ENCODE peak calls at places on chromosomes 2 and 18, in ten cellular contexts. B is Peyer's patch, Z is thyroid gland, E is heart left ventricle, U is aorta, Q is gastrocnemius medialis, G is mammary epithelial cell, D is neural progenitor cell, M is ovary, L is neuronal stem cell. Y is an unnamed sample. For H3K9me3, the result is how much of the 10 kb centered on the place peaks cover.

GRCh38 chr18:13217466-13217961 is 1.0 kb upstream of the LDLRAD4 start:
- DNase-seq in B (peak), Z (peak), E (peak), U (peak), Q (peak), G (peak), D (peak), M (peak), L (peak), Y (peak)

GRCh38 chr2:240957656-240958365 is 40.6 kb upstream of the SNED1 start:
- DNase-seq in B (peak), Z (peak), E (peak), U (peak), Q (no peak), G (no peak), D (no peak), M (peak), L (no peak), Y (peak)

GRCh38 chr2:3024401-3024935 is 353.1 kb downstream of the EIPR1 start:
- DNase-seq in B (no peak), Z (no peak), E (no peak), U (no peak), Q (no peak), G (no peak), D (no peak), M (no peak), L (no peak), Y (no peak)

GRCh38 chr2:108805782-108806181 is 19.2 kb downstream of the CCDC138 start:
- DNase-seq in B (no peak), Z (no peak), E (no peak), U (no peak), Q (no peak), G (no peak), D (no peak), M (no peak), L (no peak), Y (no peak)

GRCh38 chr2:189287363-189287762 is 107.8 kb upstream of the COL5A2 start:
- DNase-seq in B (no peak), Z (no peak), E (no peak), U (no peak), Q (no peak), G (no peak), D (no peak), M (no peak), L (no peak), Y (no peak)

GRCh38 chr2:18380316-18380715 is 180.1 kb downstream of the RDH14 start:
- DNase-seq in B (no peak), Z (no peak), E (no peak), U (no peak), Q (no peak), G (no peak), D (no peak), M (no peak), L (no peak), Y (no peak)

GRCh38 chr2:122528061-122528460 is 772.6 kb downstream of the TSN start:
- DNase-seq in B (no peak), Z (no peak), E (no peak), U (no peak), Q (no peak), G (peak), D (no peak), M (no peak), L (no peak), Y (no peak)

GRCh38 chr2:170815746-170816498 is 765 bp upstream of the GAD1 start:
- DNase-seq in B (peak), Z (peak), E (peak), U (peak), Q (no peak), G (peak), D (peak), M (peak), L (peak), Y (peak)

GRCh38 chr2:162293122-162293781 is 25.2 kb downstream of the IFIH1 start:
- DNase-seq in B (no peak), Z (no peak), E (no peak), U (no peak), Q (no peak), G (peak), D (no peak), M (no peak), L (no peak), Y (peak)

GRCh38 chr18:59145055-59145454 is 5.4 kb downstream of the SEC11C start:
- DNase-seq in B (no peak), Z (no peak), E (no peak), U (no peak), Q (no peak), G (no peak), D (no peak), M (no peak), L (no peak), Y (no peak)

GRCh38 chr2:136178941-136179601 is 61.1 kb upstream of the CXCR4 start:
- DNase-seq in B (no peak), Z (no peak), E (no peak), U (no peak), Q (no peak), G (no peak), D (no peak), M (no peak), L (no peak), Y (no peak)

DNA sequence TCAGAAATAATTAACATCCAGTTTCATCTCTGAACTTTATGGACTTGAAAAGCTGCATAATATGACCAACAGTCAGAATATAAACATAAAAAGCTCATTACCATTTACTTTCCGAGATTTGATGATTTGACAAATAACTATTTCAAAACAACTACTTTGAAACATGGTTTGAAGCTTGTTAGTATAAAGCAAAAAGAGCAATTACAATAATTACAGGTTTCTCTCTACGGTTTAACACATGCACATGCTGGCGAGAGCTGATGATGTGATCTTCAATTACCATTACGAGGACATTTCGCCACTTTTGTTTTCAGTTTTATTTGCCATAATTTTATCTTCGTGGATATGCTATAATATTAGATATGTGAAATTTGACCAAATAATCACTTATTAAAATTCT is 270.2 kb downstream of the TCF4 start:
- DNase-seq in B (no peak), Z (no peak), E (no peak), U (no peak), Q (no peak), G (no peak), D (no peak), M (no peak), L (no peak), Y (no peak)
- H3K4me3 ChIP-seq in B (no peak), Z (no peak), E (peak), U (no peak), Q (peak), G (no peak), D (no peak), M (no peak), L (no peak), Y (no peak)

GRCh38 chr18:55967019-55967418 is 379.0 kb upstream of the TCF4 start:
- DNase-seq in B (no peak), Z (no peak), E (no peak), U (no peak), Q (no peak), G (no peak), D (no peak), M (no peak), L (no peak), Y (no peak)
- H3K9me3 ChIP-seq in B (under half), Z (under half), E (under half), U (under half), Q (under half), G (under half), D (under half), M (under half), L (under half), Y (under half)

GRCh38 chr2:62309465-62310091 is 113.7 kb downstream of the B3GNT2 start:
- DNase-seq in B (no peak), Z (no peak), E (no peak), U (no peak), Q (no peak), G (no peak), D (no peak), M (no peak), L (no peak), Y (peak)
- H3K27ac ChIP-seq in B (no peak), Z (no peak), E (peak), U (no peak), Q (peak), G (no peak), D (no peak), M (no peak), L (no peak), Y (no peak)

GRCh38 chr18:25810736-25811135 is 279.7 kb downstream of the SS18 start:
- DNase-seq in B (no peak), Z (no peak), E (no peak), U (no peak), Q (no peak), G (no peak), D (no peak), M (no peak), L (no peak), Y (no peak)
- H3K4me3 ChIP-seq in B (no peak), Z (no peak), E (no peak), U (no peak), Q (no peak), G (no peak), D (no peak), M (no peak), L (no peak), Y (no peak)

DNA sequence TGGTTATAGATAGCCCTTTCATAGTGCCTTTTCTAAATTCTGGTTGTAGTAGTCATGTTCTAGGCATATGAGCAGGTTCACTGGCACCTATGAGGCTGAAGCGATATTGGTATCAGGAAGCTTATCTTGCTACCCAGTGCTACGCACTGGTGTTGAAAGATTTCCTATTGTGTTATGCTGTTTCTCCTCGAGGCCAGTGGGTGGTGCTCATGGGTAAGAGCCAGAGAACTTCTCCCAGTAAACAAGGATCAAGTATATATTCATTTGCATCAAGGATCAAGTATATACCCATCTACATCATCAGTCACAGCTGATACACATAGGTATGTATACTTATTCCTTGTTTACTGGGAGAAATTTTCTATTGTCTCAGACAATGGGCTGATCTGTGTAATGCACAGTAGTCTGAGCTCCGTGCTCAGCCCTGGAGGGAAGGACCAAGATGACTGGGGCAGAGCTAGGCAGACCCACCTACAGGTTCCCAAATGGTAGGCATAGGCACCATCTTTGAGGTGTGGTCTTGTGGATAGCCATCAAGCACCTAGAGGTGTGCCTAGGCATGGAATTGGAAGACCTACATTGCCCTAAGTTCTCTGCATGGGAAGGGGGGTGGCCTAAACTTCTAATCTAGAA is 101.2 kb upstream of the GALNT13 start:
- DNase-seq in B (no peak), Z (no peak), E (no peak), U (no peak), Q (no peak), G (peak), D (peak), M (no peak), L (no peak), Y (no peak)
- H3K9me3 ChIP-seq in B (under half), Z (under half), E (under half), U (under half), Q (under half), G (under half), D (under half), M (under half), L (under half), Y (under half)

DNA sequence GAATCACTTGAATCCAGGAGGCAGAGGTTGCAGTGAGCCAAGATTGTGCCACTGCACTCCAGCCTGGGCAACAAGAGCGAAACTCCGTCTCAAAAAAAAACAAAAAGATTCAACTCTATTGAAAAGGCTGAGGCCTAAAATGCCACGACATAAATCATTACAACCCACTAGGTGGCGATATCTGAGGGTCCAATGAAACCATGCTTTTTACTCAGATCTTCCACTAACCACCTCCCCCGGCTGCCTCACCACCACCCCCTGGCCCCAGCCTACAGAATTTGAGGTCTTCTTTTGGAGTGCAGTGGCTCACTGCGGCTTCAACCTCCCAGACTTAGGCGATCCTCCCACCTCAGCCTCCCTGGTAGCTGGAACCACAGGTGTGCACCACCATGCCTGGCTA is 57.5 kb downstream of the AP1S3 start:
- DNase-seq in B (peak), Z (no peak), E (no peak), U (no peak), Q (no peak), G (peak), D (peak), M (no peak), L (no peak), Y (peak)
- H3K27ac ChIP-seq in B (no peak), Z (no peak), E (no peak), U (no peak), Q (no peak), G (no peak), D (no peak), M (no peak), L (no peak), Y (no peak)

DNA sequence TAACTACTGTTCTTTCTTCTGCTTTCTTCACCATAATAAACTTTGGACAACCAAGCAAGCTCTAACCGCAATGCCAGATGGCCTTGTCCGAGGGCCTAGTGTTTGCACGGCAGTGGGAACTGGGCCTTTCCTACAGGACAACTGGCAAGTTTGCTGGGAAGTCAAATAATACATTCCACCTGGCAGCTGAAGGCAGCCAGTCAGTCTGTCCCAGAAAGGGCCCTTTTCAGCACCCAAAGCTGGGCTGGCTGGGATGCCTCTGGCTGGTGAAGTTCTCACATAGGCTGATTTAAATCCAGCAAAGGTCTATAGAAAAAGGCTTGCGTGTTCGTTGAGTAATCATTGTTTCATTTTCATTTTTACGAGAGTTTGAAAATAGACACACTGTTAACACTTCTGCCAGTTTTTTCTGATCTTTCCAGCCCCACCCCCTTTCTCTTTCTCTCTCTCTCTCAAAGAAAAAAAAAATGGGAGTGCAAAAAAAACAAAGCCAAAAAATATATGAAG is 110.0 kb upstream of the EPAS1 start:
- DNase-seq in B (peak), Z (no peak), E (no peak), U (no peak), Q (peak), G (peak), D (no peak), M (peak), L (no peak), Y (peak)
- H3K4me3 ChIP-seq in B (peak), Z (no peak), E (peak), U (no peak), Q (peak), G (no peak), D (no peak), M (peak), L (no peak), Y (no peak)

GRCh38 chr2:153589586-153589985 is 111.0 kb upstream of the RPRM start:
- DNase-seq in B (no peak), Z (no peak), E (no peak), U (no peak), Q (no peak), G (no peak), D (no peak), M (no peak), L (no peak), Y (no peak)
- H3K9me3 ChIP-seq in B (under half), Z (under half), E (under half), U (under half), Q (under half), G (under half), D (under half), M (under half), L (under half), Y (under half)

DNA sequence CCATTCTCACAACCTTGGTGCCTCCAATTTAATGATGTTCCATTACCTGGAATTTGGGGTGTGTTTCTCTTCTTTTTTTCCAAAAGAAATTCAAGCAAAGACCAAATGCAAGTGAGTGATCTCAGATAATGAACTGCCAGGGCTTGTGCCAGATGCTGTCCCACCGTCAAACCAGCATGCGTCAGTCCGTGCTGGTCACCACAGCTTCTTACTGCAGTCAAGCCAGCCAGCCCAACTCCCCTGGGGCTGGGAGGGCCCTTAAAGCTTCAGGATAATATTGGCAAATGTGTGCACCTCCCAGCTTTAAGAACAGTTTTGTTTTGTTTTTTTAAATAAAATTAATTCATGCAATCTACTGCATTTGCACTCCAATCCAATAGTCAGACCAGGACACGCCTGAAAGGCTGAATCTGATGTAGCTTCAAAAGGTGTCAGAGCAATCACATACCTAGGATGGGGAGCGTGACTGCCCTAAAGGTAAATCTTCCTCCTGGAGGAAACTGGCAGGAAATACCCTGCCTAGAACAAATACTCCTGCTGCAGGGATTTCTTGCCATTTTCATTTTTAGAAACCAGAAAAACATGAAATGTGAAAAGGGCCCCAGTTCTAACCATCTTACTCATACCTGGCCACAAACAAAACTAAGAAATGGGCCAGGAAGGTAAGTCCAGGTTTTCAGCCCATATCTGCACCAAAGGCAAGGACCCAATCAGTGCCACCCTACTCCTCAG is 26.9 kb upstream of the SP3 start:
- DNase-seq in B (peak), Z (peak), E (peak), U (peak), Q (no peak), G (peak), D (no peak), M (no peak), L (no peak), Y (peak)
- H3K27ac ChIP-seq in B (no peak), Z (peak), E (peak), U (peak), Q (peak), G (no peak), D (no peak), M (no peak), L (no peak), Y (no peak)